ENCODE peak calls at places on chromosomes 7 and 10, in seven cellular contexts. S is CD8-positive, alpha-beta memory T cell; F is activated T-helper 1 cell treated with anti-CD3 and anti-CD28 coated beads, Interleukin-2, amount 50 U/mL, for 16 hours; P is body of pancreas; O is naive thymus-derived CD8-positive, alpha-beta T cell; B is GM12865; Z is WTC11. H is an unnamed sample.

GRCh38 chr10:119421887-119422684 is 120.4 kb downstream of the RGS10 start:
- DNase-seq in O (no peak), F (no peak), P (no peak), Z (no peak), S (no peak), B (no peak), H (peak)

GRCh38 chr7:133705596-133705995 is 421.5 kb upstream of the LRGUK start:
- DNase-seq in Z (no peak), P (no peak), O (no peak), S (no peak), F (no peak), B (no peak), H (no peak)

GRCh38 chr7:133484135-133484534 is 231.3 kb downstream of the EXOC4 start:
- DNase-seq in B (no peak), F (no peak), Z (no peak), P (no peak), S (peak), O (peak), H (no peak)

GRCh38 chr7:30979027-30979426 is 15.3 kb downstream of the GHRHR start:
- DNase-seq in P (no peak), F (no peak), B (no peak), S (no peak), O (no peak), Z (no peak), H (no peak)

GRCh38 chr7:132771301-132771730 is 195.0 kb upstream of the PLXNA4 start:
- DNase-seq in S (no peak), F (no peak), P (no peak), O (peak), B (no peak), Z (no peak), H (no peak)

GRCh38 chr10:62735464-62736188 is 68.9 kb upstream of the ADO start:
- DNase-seq in O (no peak), B (peak), Z (no peak), F (no peak), S (no peak), P (no peak), H (no peak)

GRCh38 chr10:120948889-120949382 is 97.8 kb downstream of the WDR11 start:
- DNase-seq in P (peak), Z (peak), B (peak), S (peak), F (peak), O (peak), H (peak)

GRCh38 chr10:80104066-80104926 is 25.8 kb downstream of the TMEM254 start:
- DNase-seq in O (no peak), S (peak), B (peak), F (no peak), Z (no peak), P (peak), H (no peak)

GRCh38 chr7:40200791-40201190 is 66.0 kb downstream of the SUGCT start:
- DNase-seq in O (no peak), F (no peak), Z (no peak), S (no peak), B (no peak), P (no peak), H (no peak)

GRCh38 chr7:13188236-13188635 is 500.8 kb downstream of the ARL4A start:
- DNase-seq in S (no peak), B (no peak), O (no peak), Z (no peak), F (no peak), P (no peak), H (no peak)

GRCh38 chr7:96233528-96234154 is 88.3 kb downstream of the SLC25A13 start:
- DNase-seq in Z (no peak), P (no peak), F (no peak), B (no peak), O (no peak), S (no peak), H (no peak)

GRCh38 chr7:51017576-51018535 is 235.2 kb upstream of the GRB10 start:
- DNase-seq in F (no peak), P (no peak), Z (no peak), S (no peak), B (no peak), O (no peak), H (no peak)

GRCh38 chr10:80392250-80392649 is 16.1 kb upstream of the PRXL2A start:
- DNase-seq in F (no peak), Z (no peak), S (no peak), O (no peak), P (no peak), B (no peak), H (no peak)

GRCh38 chr10:88966785-88967184 is 14.2 kb upstream of the ACTA2 start:
- DNase-seq in Z (no peak), P (no peak), F (no peak), S (no peak), O (no peak), B (no peak), H (no peak)

GRCh38 chr7:6407434-6407833 is 40.3 kb downstream of the DAGLB start:
- DNase-seq in P (no peak), S (no peak), Z (no peak), B (no peak), O (no peak), F (no peak), H (peak)

GRCh38 chr7:483656-484364 is 35.8 kb downstream of the PDGFA start:
- DNase-seq in P (no peak), B (no peak), S (no peak), F (no peak), Z (no peak), O (no peak), H (no peak)

GRCh38 chr7:23347682-23348180 is 48.6 kb downstream of the MALSU1 start:
- DNase-seq in S (no peak), O (no peak), Z (no peak), P (no peak), B (no peak), F (no peak), H (no peak)

GRCh38 chr7:296546-296945 is 6.6 kb downstream of the FOXL3 start:
- DNase-seq in Z (no peak), F (no peak), S (no peak), O (no peak), P (no peak), B (no peak), H (no peak)

GRCh38 chr10:131758942-131759315 is 141.9 kb upstream of the PPP2R2D start:
- DNase-seq in S (no peak), P (no peak), Z (no peak), O (no peak), F (no peak), B (no peak), H (no peak)

GRCh38 chr10:108911814-108912541 is 1011.3 kb downstream of the XPNPEP1 start:
- DNase-seq in S (no peak), P (peak), Z (peak), B (no peak), O (no peak), F (no peak), H (peak)

GRCh38 chr10:59470570-59470969 is 108.2 kb upstream of the FAM13C start:
- DNase-seq in O (no peak), F (no peak), B (no peak), P (no peak), S (no peak), Z (peak), H (no peak)

GRCh38 chr10:76444034-76444800 is 1012.8 kb downstream of the LRMDA start:
- DNase-seq in O (no peak), P (peak), B (no peak), Z (no peak), F (no peak), S (no peak), H (no peak)

H was measured in adrenal gland.